ENCODE peak calls at places on chromosomes 6 and 20, in eight cellular contexts. One of them, this sample, is unnamed.

GRCh38 chr6:159180001-159180400 is 10.8 kb downstream of the FNDC1 start:
- DNase-seq in mammary epithelial cell: no peak
- DNase-seq in PC-9: no peak
- DNase-seq in fibroblast of lung: peak; percentile 96
- DNase-seq in K562: no peak
- DNase-seq in hepatocyte: no peak
- DNase-seq in HCT116: no peak
- DNase-seq in MM.1S: no peak
- DNase-seq in this sample: no peak

GRCh38 chr6:80618953-80619352 is 512.5 kb downstream of the BCKDHB start:
- DNase-seq in K562: no peak
- DNase-seq in MM.1S: no peak
- DNase-seq in HCT116: no peak
- DNase-seq in hepatocyte: no peak
- DNase-seq in mammary epithelial cell: peak; percentile 66
- DNase-seq in fibroblast of lung: peak; percentile 75
- DNase-seq in PC-9: no peak
- DNase-seq in this sample: no peak

GRCh38 chr20:2741463-2741862 is 48.9 kb downstream of the EBF4 start:
- DNase-seq in fibroblast of lung: no peak
- DNase-seq in hepatocyte: no peak
- DNase-seq in HCT116: no peak
- DNase-seq in PC-9: no peak
- DNase-seq in mammary epithelial cell: no peak
- DNase-seq in K562: no peak
- DNase-seq in MM.1S: no peak
- DNase-seq in this sample: no peak

GRCh38 chr6:3766219-3766618 is 14.7 kb upstream of the PXDC1 start:
- DNase-seq in fibroblast of lung: peak; percentile 36
- DNase-seq in MM.1S: no peak
- DNase-seq in mammary epithelial cell: peak; percentile 66
- DNase-seq in HCT116: no peak
- DNase-seq in K562: no peak
- DNase-seq in PC-9: no peak
- DNase-seq in hepatocyte: no peak
- DNase-seq in this sample: peak; percentile 77

GRCh38 chr6:34475167-34476047 is 9.5 kb downstream of the PACSIN1 start:
- DNase-seq in HCT116: no peak
- DNase-seq in hepatocyte: peak; percentile 43
- DNase-seq in K562: no peak
- DNase-seq in fibroblast of lung: peak; percentile 27
- DNase-seq in mammary epithelial cell: no peak
- DNase-seq in PC-9: no peak
- DNase-seq in MM.1S: no peak
- DNase-seq in this sample: no peak

GRCh38 chr6:18990313-18990978 is 603.3 kb downstream of the RNF144B start:
- DNase-seq in MM.1S: peak; percentile 23
- DNase-seq in K562: peak; percentile 64
- DNase-seq in fibroblast of lung: peak; percentile 50
- DNase-seq in HCT116: peak; percentile 55
- DNase-seq in mammary epithelial cell: peak; percentile 16
- DNase-seq in hepatocyte: peak; percentile 90
- DNase-seq in PC-9: no peak
- DNase-seq in this sample: peak; percentile 90

GRCh38 chr6:27452496-27452897 is 20.4 kb downstream of the ZNF184 start:
- DNase-seq in MM.1S: no peak
- DNase-seq in hepatocyte: no peak
- DNase-seq in K562: no peak
- DNase-seq in HCT116: no peak
- DNase-seq in fibroblast of lung: peak; percentile 11
- DNase-seq in PC-9: no peak
- DNase-seq in mammary epithelial cell: no peak
- DNase-seq in this sample: no peak

GRCh38 chr20:4043801-4044200 is 28.4 kb upstream of the RNF24 start:
- DNase-seq in fibroblast of lung: no peak
- DNase-seq in mammary epithelial cell: no peak
- DNase-seq in hepatocyte: no peak
- DNase-seq in K562: no peak
- DNase-seq in HCT116: no peak
- DNase-seq in PC-9: no peak
- DNase-seq in MM.1S: no peak
- DNase-seq in this sample: no peak

GRCh38 chr6:21915707-21916399 is 322.3 kb downstream of the SOX4 start:
- DNase-seq in K562: no peak
- DNase-seq in PC-9: no peak
- DNase-seq in MM.1S: no peak
- DNase-seq in HCT116: no peak
- DNase-seq in hepatocyte: no peak
- DNase-seq in fibroblast of lung: peak; percentile 83
- DNase-seq in mammary epithelial cell: peak; percentile 60
- DNase-seq in this sample: peak; percentile 58

GRCh38 chr20:24438331-24438730 is 31.1 kb upstream of the SYNDIG1 start:
- DNase-seq in HCT116: no peak
- DNase-seq in mammary epithelial cell: no peak
- DNase-seq in fibroblast of lung: no peak
- DNase-seq in MM.1S: no peak
- DNase-seq in K562: no peak
- DNase-seq in hepatocyte: no peak
- DNase-seq in PC-9: no peak
- DNase-seq in this sample: no peak

GRCh38 chr20:24837721-24838456 is 111.2 kb upstream of the CST7 start:
- DNase-seq in mammary epithelial cell: peak; percentile 43
- DNase-seq in fibroblast of lung: peak; percentile 72
- DNase-seq in hepatocyte: no peak
- DNase-seq in HCT116: no peak
- DNase-seq in MM.1S: no peak
- DNase-seq in PC-9: peak; percentile 42
- DNase-seq in K562: no peak
- DNase-seq in this sample: no peak

GRCh38 chr6:79170915-79171314 is 63.6 kb downstream of the HMGN3 start:
- DNase-seq in MM.1S: no peak
- DNase-seq in HCT116: no peak
- DNase-seq in fibroblast of lung: peak; percentile 90
- DNase-seq in PC-9: no peak
- DNase-seq in hepatocyte: no peak
- DNase-seq in mammary epithelial cell: peak; percentile 77
- DNase-seq in K562: no peak
- DNase-seq in this sample: no peak

GRCh38 chr20:61166324-61166723 is 85.7 kb upstream of the CDH4 start:
- DNase-seq in hepatocyte: no peak
- DNase-seq in MM.1S: no peak
- DNase-seq in HCT116: no peak
- DNase-seq in mammary epithelial cell: no peak
- DNase-seq in fibroblast of lung: peak; percentile 57
- DNase-seq in K562: no peak
- DNase-seq in PC-9: no peak
- DNase-seq in this sample: no peak

GRCh38 chr6:31498748-31499147 is 803 bp downstream of the MICB start:
- DNase-seq in K562: peak; percentile 59
- DNase-seq in PC-9: no peak
- DNase-seq in mammary epithelial cell: no peak
- DNase-seq in HCT116: no peak
- DNase-seq in hepatocyte: peak; percentile 31
- DNase-seq in MM.1S: no peak
- DNase-seq in fibroblast of lung: peak; percentile 6
- DNase-seq in this sample: peak; percentile 16

GRCh38 chr6:48183816-48184215 is 72.8 kb upstream of the PTCHD4 start:
- DNase-seq in PC-9: no peak
- DNase-seq in hepatocyte: no peak
- DNase-seq in K562: no peak
- DNase-seq in mammary epithelial cell: no peak
- DNase-seq in MM.1S: no peak
- DNase-seq in HCT116: no peak
- DNase-seq in fibroblast of lung: peak; percentile 11
- DNase-seq in this sample: no peak

GRCh38 chr20:58144071-58144470 is 84.4 kb downstream of the ANKRD60 start:
- DNase-seq in HCT116: no peak
- DNase-seq in fibroblast of lung: no peak
- DNase-seq in K562: no peak
- DNase-seq in mammary epithelial cell: no peak
- DNase-seq in MM.1S: no peak
- DNase-seq in PC-9: no peak
- DNase-seq in hepatocyte: no peak
- DNase-seq in this sample: no peak

GRCh38 chr20:19973920-19974620 is 43.1 kb upstream of the NAA20 start:
- DNase-seq in hepatocyte: peak; percentile 60
- DNase-seq in PC-9: peak; percentile 78
- DNase-seq in HCT116: no peak
- DNase-seq in fibroblast of lung: peak; percentile 75
- DNase-seq in mammary epithelial cell: peak; percentile 79
- DNase-seq in K562: no peak
- DNase-seq in MM.1S: no peak
- DNase-seq in this sample: peak; percentile 31

GRCh38 chr6:136739501-136739900 is 52.8 kb downstream of the MAP3K5 start:
- DNase-seq in PC-9: no peak
- DNase-seq in HCT116: no peak
- DNase-seq in fibroblast of lung: no peak
- DNase-seq in MM.1S: no peak
- DNase-seq in mammary epithelial cell: no peak
- DNase-seq in hepatocyte: no peak
- DNase-seq in K562: no peak
- DNase-seq in this sample: no peak

GRCh38 chr6:72461144-72461543 is 160.7 kb upstream of the KCNQ5 start:
- DNase-seq in hepatocyte: no peak
- DNase-seq in PC-9: no peak
- DNase-seq in fibroblast of lung: peak; percentile 55
- DNase-seq in HCT116: no peak
- DNase-seq in MM.1S: peak; percentile 62
- DNase-seq in K562: no peak
- DNase-seq in mammary epithelial cell: peak; percentile 9
- DNase-seq in this sample: no peak

DNA sequence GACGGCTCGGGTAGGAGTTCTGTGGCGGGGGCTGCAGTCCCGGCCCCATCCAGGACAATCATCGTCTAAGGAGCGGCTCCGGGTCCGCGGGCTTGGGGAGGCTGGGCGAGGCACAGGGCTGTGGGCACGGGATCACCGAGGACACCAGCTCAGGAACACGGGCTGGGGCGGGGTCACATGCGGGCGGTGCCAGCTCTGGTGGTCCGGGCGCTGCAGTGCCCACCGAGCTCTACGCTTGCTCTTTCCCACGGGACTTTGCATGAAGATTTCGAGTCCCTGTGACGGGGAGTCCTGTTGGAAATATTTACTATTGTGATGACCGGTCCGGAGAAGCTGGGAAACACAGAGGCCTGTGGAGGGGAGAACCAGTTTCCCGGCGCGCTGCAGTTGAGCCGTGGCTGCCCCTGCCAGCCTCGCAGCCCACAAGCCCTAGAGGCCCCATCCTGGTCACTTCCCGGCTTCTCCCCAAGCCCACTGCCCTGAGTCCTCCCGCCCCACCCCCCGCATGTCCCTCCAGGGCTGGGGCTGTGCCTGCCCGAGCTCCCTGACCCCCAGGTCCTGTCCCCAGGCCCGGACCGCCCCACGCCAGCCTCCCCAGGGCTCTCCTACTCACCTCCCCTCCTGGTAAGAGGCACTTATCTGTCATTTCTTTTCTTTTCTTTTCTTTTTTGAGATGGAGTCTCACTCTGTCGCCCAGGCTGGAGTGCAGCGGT is 20.7 kb downstream of the SLC17A9 start:
- DNase-seq in fibroblast of lung: no peak
- DNase-seq in mammary epithelial cell: no peak
- DNase-seq in K562: no peak
- DNase-seq in PC-9: no peak
- DNase-seq in MM.1S: no peak
- DNase-seq in hepatocyte: no peak
- DNase-seq in HCT116: no peak
- DNase-seq in this sample: no peak
- TF ChIP-seq EZH2 in fibroblast of lung: peak; percentile 63
- TF ChIP-seq EZH2 in mammary epithelial cell: no peak
- TF ChIP-seq EZH2 in K562: no peak
- TF ChIP-seq EZH2 in PC-9: no peak
- TF ChIP-seq EZH2 in MM.1S: no peak
- TF ChIP-seq EZH2 in hepatocyte: no peak
- TF ChIP-seq EZH2 in HCT116: no peak
- TF ChIP-seq EZH2 in this sample: no peak

GRCh38 chr6:121510568-121511177 is 75.2 kb downstream of the GJA1 start:
- DNase-seq in MM.1S: no peak
- DNase-seq in hepatocyte: no peak
- DNase-seq in HCT116: no peak
- DNase-seq in K562: no peak
- DNase-seq in mammary epithelial cell: peak; percentile 60
- DNase-seq in PC-9: no peak
- DNase-seq in fibroblast of lung: peak; percentile 77
- DNase-seq in this sample: no peak

GRCh38 chr6:121521164-121521555 is 85.7 kb downstream of the GJA1 start:
- DNase-seq in PC-9: no peak
- DNase-seq in HCT116: no peak
- DNase-seq in fibroblast of lung: no peak
- DNase-seq in hepatocyte: no peak
- DNase-seq in K562: no peak
- DNase-seq in MM.1S: no peak
- DNase-seq in mammary epithelial cell: no peak
- DNase-seq in this sample: no peak

GRCh38 chr6:121520337-121521163 is 85.1 kb downstream of the GJA1 start:
- DNase-seq in hepatocyte: no peak
- DNase-seq in fibroblast of lung: peak; percentile 98
- DNase-seq in K562: no peak
- DNase-seq in MM.1S: no peak
- DNase-seq in HCT116: no peak
- DNase-seq in mammary epithelial cell: peak; percentile 15
- DNase-seq in PC-9: no peak
- DNase-seq in this sample: no peak

GRCh38 chr6:121515615-121516265 is 80.3 kb downstream of the GJA1 start:
- DNase-seq in K562: no peak
- DNase-seq in PC-9: no peak
- DNase-seq in MM.1S: no peak
- DNase-seq in HCT116: no peak
- DNase-seq in fibroblast of lung: peak; percentile 95
- DNase-seq in hepatocyte: no peak
- DNase-seq in mammary epithelial cell: peak; percentile 42
- DNase-seq in this sample: no peak

GRCh38 chr6:121516331-121516730 is 80.9 kb downstream of the GJA1 start:
- DNase-seq in hepatocyte: no peak
- DNase-seq in K562: no peak
- DNase-seq in PC-9: no peak
- DNase-seq in fibroblast of lung: peak; percentile 87
- DNase-seq in HCT116: no peak
- DNase-seq in mammary epithelial cell: peak; percentile 36
- DNase-seq in MM.1S: no peak
- DNase-seq in this sample: no peak
- TF ChIP-seq CTCF in hepatocyte: no peak
- TF ChIP-seq CTCF in K562: no peak
- TF ChIP-seq CTCF in PC-9: no peak
- TF ChIP-seq CTCF in fibroblast of lung: no peak
- TF ChIP-seq CTCF in HCT116: no peak
- TF ChIP-seq CTCF in mammary epithelial cell: no peak
- TF ChIP-seq CTCF in MM.1S: no peak
- TF ChIP-seq CTCF in this sample: no peak

GRCh38 chr6:68636710-68637470 is 1.8 kb downstream of the ADGRB3 start:
- DNase-seq in PC-9: no peak
- DNase-seq in HCT116: no peak
- DNase-seq in hepatocyte: no peak
- DNase-seq in MM.1S: no peak
- DNase-seq in K562: no peak
- DNase-seq in mammary epithelial cell: no peak
- DNase-seq in fibroblast of lung: no peak
- DNase-seq in this sample: no peak
- H3K27ac ChIP-seq in PC-9: no peak overlapping the region
- H3K27ac ChIP-seq in HCT116: no peak overlapping the region
- H3K27ac ChIP-seq in hepatocyte: no peak overlapping the region
- H3K27ac ChIP-seq in MM.1S: no peak overlapping the region
- H3K27ac ChIP-seq in K562: no peak overlapping the region
- H3K27ac ChIP-seq in mammary epithelial cell: no peak overlapping the region
- H3K27ac ChIP-seq in fibroblast of lung: no peak overlapping the region
- H3K27ac ChIP-seq in this sample: no peak overlapping the region

GRCh38 chr6:151807513-151808330 is at the start of gene ESR1:
- DNase-seq in HCT116: no peak
- DNase-seq in mammary epithelial cell: peak; percentile 3
- DNase-seq in fibroblast of lung: no peak
- DNase-seq in hepatocyte: peak; percentile 25
- DNase-seq in MM.1S: peak; percentile 29
- DNase-seq in K562: no peak
- DNase-seq in PC-9: no peak
- DNase-seq in this sample: peak; percentile 7
- TF ChIP-seq EZH2 in HCT116: no peak
- TF ChIP-seq EZH2 in mammary epithelial cell: peak; percentile 93
- TF ChIP-seq EZH2 in fibroblast of lung: peak; percentile 60
- TF ChIP-seq EZH2 in hepatocyte: peak; percentile 73
- TF ChIP-seq EZH2 in MM.1S: no peak
- TF ChIP-seq EZH2 in K562: no peak
- TF ChIP-seq EZH2 in PC-9: no peak
- TF ChIP-seq EZH2 in this sample: peak; percentile 87